ENCODE peak calls at places on chromosomes 4 and X, in four cellular contexts. U is breast epithelium, Z is GM23338, R is A549. L is an unnamed sample. For H3K4me1, the result is how much of the 10 kb centered on the place peaks cover.

GRCh38 chrX:101973066-101973465 is 41.2 kb upstream of the ZMAT1 start:
- DNase-seq in U (no peak), Z (no peak), R (no peak), L (no peak)

GRCh38 chr4:38322709-38323108 is 341.3 kb upstream of the KLF3 start:
- DNase-seq in R (no peak), Z (no peak), U (no peak), L (no peak)

GRCh38 chr4:88681209-88681608 is 16.4 kb downstream of the NAP1L5 start:
- DNase-seq in Z (no peak), R (no peak), U (no peak), L (no peak)

GRCh38 chrX:23797371-23798128 is 14.6 kb downstream of the SAT1 start:
- DNase-seq in R (no peak), U (no peak), Z (peak), L (no peak)

GRCh38 chr4:52172166-52172565 is 121.1 kb downstream of the SPATA18 start:
- DNase-seq in R (no peak), U (no peak), Z (peak), L (no peak)

GRCh38 chrX:119118780-119119395 is 8.7 kb downstream of the KIAA1210 start:
- DNase-seq in U (peak), R (peak), Z (peak), L (peak)

GRCh38 chr4:38723726-38724506 is 58.9 kb downstream of the TLR10 start:
- DNase-seq in R (no peak), Z (no peak), U (no peak), L (no peak)

GRCh38 chrX:11329016-11329415 is 35.8 kb downstream of the AMELX start:
- DNase-seq in U (no peak), Z (no peak), R (no peak), L (no peak)

GRCh38 chr4:87101543-87102199 is 118.7 kb downstream of the KLHL8 start:
- DNase-seq in R (no peak), U (no peak), Z (no peak), L (no peak)

GRCh38 chr4:54063737-54064316 is 578 bp downstream of the CHIC2 start:
- DNase-seq in R (peak), U (peak), Z (peak), L (peak)

GRCh38 chr4:54064317-54065275 is at the start of gene CHIC2:
- DNase-seq in Z (peak), U (peak), R (peak), L (peak)

GRCh38 chr4:54062392-54062791 is 2.0 kb downstream of the CHIC2 start:
- DNase-seq in Z (no peak), U (no peak), R (no peak), L (no peak)

GRCh38 chr4:54061873-54062272 is 2.5 kb downstream of the CHIC2 start:
- DNase-seq in R (no peak), Z (no peak), U (no peak), L (no peak)

GRCh38 chr4:54063224-54063623 is 1.2 kb downstream of the CHIC2 start:
- DNase-seq in Z (no peak), U (no peak), R (no peak), L (no peak)
- H3K4me1 ChIP-seq in Z (under half), U (under half), R (under half), L (under half)

GRCh38 chr4:182913036-182913435 is 4.2 kb downstream of the DCTD start:
- DNase-seq in Z (no peak), U (no peak), R (no peak), L (no peak)
- H3K4me1 ChIP-seq in Z (under half), U (under half), R (under half), L (under half)

DNA sequence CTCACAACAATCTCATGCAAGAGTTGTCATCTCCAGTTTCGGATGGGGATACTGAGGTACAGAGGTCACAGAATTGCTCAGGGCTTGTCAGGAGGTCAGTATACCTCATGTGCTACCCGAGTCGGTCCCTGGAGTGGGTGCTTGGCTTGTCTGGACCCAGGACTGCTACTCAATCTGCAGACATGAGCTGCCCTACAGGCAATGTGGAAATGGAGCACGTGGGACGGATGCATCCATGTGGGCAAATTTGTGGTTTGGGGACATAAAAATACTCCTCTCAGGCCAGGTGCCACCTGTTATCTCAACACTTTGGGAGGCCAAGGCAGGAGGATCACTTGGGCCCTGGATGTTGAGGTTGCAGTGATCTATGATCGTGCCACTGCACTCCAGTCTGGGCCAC is 15.8 kb downstream of the USP11 start:
- DNase-seq in Z (no peak), R (no peak), U (no peak), L (no peak)
- H3K4me1 ChIP-seq in Z (under half), R (under half), U (under half), L (under half)

DNA sequence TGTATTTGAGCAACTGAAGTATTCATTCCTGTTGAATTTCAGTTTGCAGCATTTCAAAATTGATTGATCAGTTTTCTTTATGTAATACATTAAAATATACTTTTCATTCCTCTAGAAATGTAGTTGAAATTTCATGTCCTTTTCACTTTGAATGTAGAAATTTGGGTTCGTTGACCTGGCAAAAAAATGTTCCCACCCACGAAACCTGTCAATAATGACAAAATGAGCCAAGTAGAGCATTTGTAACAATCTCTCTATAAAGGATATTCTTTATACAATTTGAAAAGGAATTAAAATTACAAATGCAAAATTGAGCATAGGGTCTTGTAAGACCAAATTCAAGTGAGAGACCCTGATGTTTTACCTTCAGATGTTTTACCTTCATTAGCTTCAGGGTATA is 283.9 kb downstream of the ANKRD50 start:
- DNase-seq in U (no peak), Z (no peak), R (no peak), L (no peak)
- H3K4me1 ChIP-seq in U (under half), Z (under half), R (half or more), L (under half)

GRCh38 chr4:26862381-26862915 is 1.8 kb downstream of the STIM2 start:
- DNase-seq in U (no peak), Z (no peak), R (no peak), L (no peak)
- H3K4me1 ChIP-seq in U (under half), Z (under half), R (under half), L (under half)

DNA sequence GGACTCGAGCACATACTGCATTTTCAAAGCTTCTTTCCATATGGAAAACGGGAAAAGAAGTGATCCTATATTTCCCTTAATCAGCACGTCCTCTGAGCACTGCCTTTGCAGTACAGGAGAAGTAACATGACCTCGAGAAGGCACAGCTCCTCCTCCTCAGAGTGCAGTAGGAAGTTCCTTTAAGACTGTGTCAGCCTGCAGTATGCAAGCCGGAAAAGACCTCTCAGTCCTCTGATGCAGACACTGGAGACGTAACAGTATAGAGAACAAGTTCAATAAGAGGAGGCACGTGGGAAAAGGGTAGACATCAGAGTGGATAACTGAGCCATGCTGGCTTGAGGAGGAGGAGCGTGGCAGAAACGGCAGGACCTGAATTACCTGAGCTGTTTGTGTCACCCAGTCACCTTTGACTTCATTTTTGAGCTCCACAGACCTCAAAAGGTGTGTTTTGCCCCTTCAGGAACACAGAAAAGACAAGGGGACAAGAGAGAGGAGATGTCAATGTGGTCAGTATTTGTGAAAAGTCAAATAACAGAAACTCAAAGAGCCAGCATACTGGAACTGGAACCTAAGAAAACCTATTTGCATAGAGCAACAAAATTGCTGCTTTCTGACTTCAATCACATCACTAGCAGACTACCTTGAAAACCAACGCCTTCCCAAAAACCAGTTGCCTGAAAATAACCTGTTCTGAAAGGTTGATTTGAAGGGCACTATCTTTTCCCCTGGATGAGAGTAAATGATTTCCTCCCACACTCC is 20.8 kb downstream of the IRF2 start:
- DNase-seq in Z (peak), U (no peak), R (no peak), L (no peak)
- H3K4me1 ChIP-seq in Z (half or more), U (under half), R (under half), L (under half)